ENCODE peak calls at places on chromosomes 2 and 18, in four cellular contexts. One of them, this sample, is unnamed.

GRCh38 chr2:72035518-72036172 is 112.0 kb downstream of the CYP26B1 start:
- DNase-seq in choroid plexus epithelial cell: peak; percentile 37
- DNase-seq in NCI-H2081: no peak
- DNase-seq in heart left ventricle: no peak
- DNase-seq in this sample: no peak

GRCh38 chr2:189595412-189595811 is 14.8 kb upstream of the SLC40A1 start:
- DNase-seq in NCI-H2081: no peak
- DNase-seq in choroid plexus epithelial cell: no peak
- DNase-seq in heart left ventricle: no peak
- DNase-seq in this sample: no peak

GRCh38 chr2:159506179-159506578 is 110.2 kb downstream of the BAZ2B start:
- DNase-seq in heart left ventricle: no peak
- DNase-seq in NCI-H2081: no peak
- DNase-seq in choroid plexus epithelial cell: no peak
- DNase-seq in this sample: no peak

GRCh38 chr2:206452750-206453149 is 9.4 kb downstream of the ADAM23 start:
- DNase-seq in heart left ventricle: peak; percentile 32
- DNase-seq in NCI-H2081: no peak
- DNase-seq in choroid plexus epithelial cell: no peak
- DNase-seq in this sample: no peak

GRCh38 chr2:233476083-233476410 is 90.5 kb downstream of the USP40 start:
- DNase-seq in heart left ventricle: no peak
- DNase-seq in choroid plexus epithelial cell: no peak
- DNase-seq in NCI-H2081: no peak
- DNase-seq in this sample: no peak

GRCh38 chr2:9690252-9690651 is 59.5 kb upstream of the YWHAQ start:
- DNase-seq in choroid plexus epithelial cell: peak; percentile 92
- DNase-seq in heart left ventricle: peak; percentile 47
- DNase-seq in NCI-H2081: no peak
- DNase-seq in this sample: no peak

GRCh38 chr18:12904012-12904516 is 20.0 kb upstream of the PTPN2 start:
- DNase-seq in heart left ventricle: peak; percentile 51
- DNase-seq in choroid plexus epithelial cell: no peak
- DNase-seq in NCI-H2081: no peak
- DNase-seq in this sample: no peak

GRCh38 chr2:68837164-68837860 is 33.9 kb downstream of the BMP10 start:
- DNase-seq in heart left ventricle: peak; percentile 75
- DNase-seq in choroid plexus epithelial cell: peak; percentile 64
- DNase-seq in NCI-H2081: no peak
- DNase-seq in this sample: peak; percentile 29